ENCODE peak calls at places on chromosomes 11 and 22, in five cellular contexts. One of them, this sample, is unnamed.

GRCh38 chr22:29481265-29482000 is 1.4 kb downstream of the NEFH start:
- DNase-seq in EH: peak
- DNase-seq in HFFc6: no peak
- DNase-seq in fibroblast of pulmonary artery: peak
- DNase-seq in A549: no peak
- DNase-seq in this sample: peak

GRCh38 chr11:65132238-65132987 is 1.9 kb downstream of the SYVN1 start:
- DNase-seq in EH: no peak
- DNase-seq in fibroblast of pulmonary artery: no peak
- DNase-seq in HFFc6: no peak
- DNase-seq in A549: no peak
- DNase-seq in this sample: no peak

GRCh38 chr11:46513934-46514342 is 79.9 kb downstream of the AMBRA1 start:
- DNase-seq in A549: no peak
- DNase-seq in HFFc6: no peak
- DNase-seq in EH: peak
- DNase-seq in fibroblast of pulmonary artery: peak
- DNase-seq in this sample: peak

GRCh38 chr11:130625907-130626306 is 177.5 kb downstream of the ADAMTS15 start:
- DNase-seq in fibroblast of pulmonary artery: no peak
- DNase-seq in EH: peak
- DNase-seq in A549: no peak
- DNase-seq in HFFc6: no peak
- DNase-seq in this sample: no peak

GRCh38 chr11:121613724-121614123 is 161.0 kb upstream of the SORL1-AS1 start:
- DNase-seq in A549: no peak
- DNase-seq in HFFc6: no peak
- DNase-seq in fibroblast of pulmonary artery: peak
- DNase-seq in EH: peak
- DNase-seq in this sample: no peak

GRCh38 chr22:39206491-39206890 is 38.3 kb downstream of the PDGFB start:
- DNase-seq in HFFc6: no peak
- DNase-seq in fibroblast of pulmonary artery: no peak
- DNase-seq in EH: no peak
- DNase-seq in A549: no peak
- DNase-seq in this sample: no peak

GRCh38 chr22:43743131-43743530 is 69.0 kb downstream of the EFCAB6 start:
- DNase-seq in fibroblast of pulmonary artery: no peak
- DNase-seq in EH: no peak
- DNase-seq in A549: no peak
- DNase-seq in HFFc6: no peak
- DNase-seq in this sample: no peak

GRCh38 chr11:71525188-71525937 is 1.7 kb upstream of the KRTAP5-7 start:
- DNase-seq in EH: no peak
- DNase-seq in A549: no peak
- DNase-seq in HFFc6: no peak
- DNase-seq in fibroblast of pulmonary artery: no peak
- DNase-seq in this sample: no peak

GRCh38 chr11:75714211-75714610 is 3.4 kb upstream of the MOGAT2 start:
- DNase-seq in HFFc6: no peak
- DNase-seq in EH: no peak
- DNase-seq in fibroblast of pulmonary artery: no peak
- DNase-seq in A549: no peak
- DNase-seq in this sample: no peak

GRCh38 chr22:49590381-49590780 is 237.3 kb downstream of the BRD1 start:
- DNase-seq in EH: no peak
- DNase-seq in HFFc6: no peak
- DNase-seq in A549: no peak
- DNase-seq in fibroblast of pulmonary artery: no peak
- DNase-seq in this sample: no peak

GRCh38 chr11:45811571-45812290 is 6.8 kb downstream of the SLC35C1 start:
- DNase-seq in EH: no peak
- DNase-seq in HFFc6: no peak
- DNase-seq in A549: no peak
- DNase-seq in fibroblast of pulmonary artery: no peak
- DNase-seq in this sample: no peak

GRCh38 chr11:86978756-86979608 is 23.8 kb upstream of the FZD4 start:
- DNase-seq in A549: peak
- DNase-seq in HFFc6: peak
- DNase-seq in fibroblast of pulmonary artery: peak
- DNase-seq in EH: peak
- DNase-seq in this sample: no peak

GRCh38 chr11:132396318-132396717 is 1025.9 kb downstream of the NTM start:
- DNase-seq in fibroblast of pulmonary artery: no peak
- DNase-seq in EH: no peak
- DNase-seq in HFFc6: no peak
- DNase-seq in A549: no peak
- DNase-seq in this sample: no peak